ENCODE peak calls at places on chromosomes 11 and 22, in ten cellular contexts. R is AG09319, I is mesothelial cell of epicardium, M is Caco-2, O is IMR-90, Q is GM12878, G is fibroblast of lung, K is GM20000, C is fibroblast of mammary gland, A is HFF-Myc. D is an unnamed sample.

GRCh38 chr11:65559951-65560537 is 1.9 kb upstream of the LTBP3 start:
- DNase-seq in M (no peak), O (peak; percentile 53), Q (no peak), I (no peak), R (no peak), G (peak; percentile 38), K (no peak), A (no peak), C (peak; percentile 70), D (no peak)

GRCh38 chr22:44753189-44754042 is 1.0 kb downstream of the ARHGAP8 start:
- DNase-seq in A (no peak), C (peak; percentile 58), G (peak; percentile 64), R (peak; percentile 18), M (peak; percentile 40), Q (no peak), K (no peak), I (peak; percentile 70), O (peak; percentile 81), D (no peak)

GRCh38 chr11:71580057-71581003 is 2.3 kb downstream of the KRTAP5-11 start:
- DNase-seq in Q (no peak), C (peak; percentile 82), I (peak; percentile 51), O (peak; percentile 72), M (peak; percentile 84), G (peak; percentile 75), K (peak; percentile 66), A (peak; percentile 63), R (peak; percentile 28), D (peak; percentile 25)

GRCh38 chr11:2825886-2826678 is 59.5 kb downstream of the CDKN1C start:
- DNase-seq in R (peak; percentile 95), O (peak; percentile 95), K (no peak), Q (no peak), C (peak; percentile 93), G (peak; percentile 95), I (peak; percentile 72), A (peak; percentile 45), M (peak; percentile 51), D (no peak)

GRCh38 chr11:61828629-61829407 is 718 bp downstream of the FADS2 start:
- DNase-seq in K (peak; percentile 79), C (peak; percentile 18), R (no peak), O (no peak), Q (no peak), A (no peak), M (peak; percentile 61), G (peak; percentile 27), I (peak; percentile 72), D (peak; percentile 55)

GRCh38 chr22:46234851-46235437 is 15.1 kb downstream of the CDPF1 start:
- DNase-seq in R (no peak), G (no peak), M (no peak), Q (no peak), O (no peak), K (no peak), C (no peak), I (no peak), A (no peak), D (no peak)

GRCh38 chr22:23383491-23384450 is 196.3 kb downstream of the IGLL1 start:
- DNase-seq in C (no peak), Q (no peak), R (no peak), M (no peak), I (peak; percentile 66), A (no peak), O (no peak), K (no peak), G (no peak), D (no peak)

GRCh38 chr11:102172127-102172848 is 62.0 kb downstream of the YAP1 start:
- DNase-seq in K (no peak), M (no peak), I (no peak), Q (no peak), O (peak; percentile 54), A (no peak), G (peak; percentile 80), C (peak; percentile 82), R (no peak), D (no peak)

GRCh38 chr22:19663286-19663815 is 51.0 kb upstream of the SEPTIN5 start:
- DNase-seq in R (peak; percentile 54), G (peak; percentile 92), A (peak; percentile 22), O (peak; percentile 76), M (no peak), K (no peak), Q (no peak), I (no peak), C (peak; percentile 83), D (no peak)

GRCh38 chr22:39994566-39995345 is at the start of gene FAM83F:
- DNase-seq in A (no peak), K (peak; percentile 72), R (no peak), I (peak; percentile 52), G (no peak), O (no peak), M (peak; percentile 91), C (no peak), Q (no peak), D (peak; percentile 58)

GRCh38 chr11:105033344-105033743 is 1.6 kb downstream of the CASP1 start:
- DNase-seq in Q (no peak), C (no peak), K (peak; percentile 5), A (no peak), R (no peak), G (no peak), M (no peak), I (no peak), O (no peak), D (no peak)

GRCh38 chr11:8040261-8040920 is 40.6 kb upstream of the TUB start:
- DNase-seq in M (no peak), I (no peak), A (no peak), O (no peak), C (peak; percentile 46), R (no peak), G (no peak), K (no peak), Q (no peak), D (no peak)

GRCh38 chr11:26960265-26960664 is 33.6 kb upstream of the FIBIN start:
- DNase-seq in I (no peak), O (peak; percentile 43), K (no peak), M (no peak), R (no peak), C (peak; percentile 78), Q (no peak), A (no peak), G (no peak), D (no peak)

GRCh38 chr11:9461760-9462134 is 935 bp downstream of the ZNF143 start:
- DNase-seq in C (peak; percentile 33), R (no peak), G (peak; percentile 38), Q (no peak), O (peak; percentile 15), I (no peak), K (no peak), M (no peak), A (no peak), D (no peak)

GRCh38 chr22:49290711-49291110 is 537.0 kb downstream of the BRD1 start:
- DNase-seq in A (no peak), O (no peak), G (no peak), Q (no peak), K (no peak), R (no peak), I (no peak), C (no peak), M (no peak), D (no peak)

GRCh38 chr22:49291169-49291568 is 536.5 kb downstream of the BRD1 start:
- DNase-seq in G (no peak), K (no peak), Q (no peak), M (no peak), R (no peak), I (no peak), C (no peak), O (no peak), A (no peak), D (no peak)

GRCh38 chr22:49291781-49292180 is 535.9 kb downstream of the BRD1 start:
- DNase-seq in I (no peak), Q (no peak), A (no peak), R (no peak), G (no peak), C (no peak), O (no peak), K (no peak), M (no peak), D (no peak)

GRCh38 chr22:49290286-49290685 is 537.4 kb downstream of the BRD1 start:
- DNase-seq in G (no peak), I (no peak), K (no peak), M (no peak), A (no peak), C (no peak), R (no peak), O (no peak), Q (no peak), D (no peak)

GRCh38 chr22:49289822-49290221 is 537.9 kb downstream of the BRD1 start:
- DNase-seq in O (no peak), C (no peak), Q (no peak), A (no peak), M (no peak), K (no peak), R (no peak), I (no peak), G (no peak), D (no peak)
- TF ChIP-seq CTCF in O (no peak), C (no peak), Q (no peak), A (no peak), M (no peak), K (no peak), R (no peak), I (no peak), G (no peak), D (no peak)

DNA sequence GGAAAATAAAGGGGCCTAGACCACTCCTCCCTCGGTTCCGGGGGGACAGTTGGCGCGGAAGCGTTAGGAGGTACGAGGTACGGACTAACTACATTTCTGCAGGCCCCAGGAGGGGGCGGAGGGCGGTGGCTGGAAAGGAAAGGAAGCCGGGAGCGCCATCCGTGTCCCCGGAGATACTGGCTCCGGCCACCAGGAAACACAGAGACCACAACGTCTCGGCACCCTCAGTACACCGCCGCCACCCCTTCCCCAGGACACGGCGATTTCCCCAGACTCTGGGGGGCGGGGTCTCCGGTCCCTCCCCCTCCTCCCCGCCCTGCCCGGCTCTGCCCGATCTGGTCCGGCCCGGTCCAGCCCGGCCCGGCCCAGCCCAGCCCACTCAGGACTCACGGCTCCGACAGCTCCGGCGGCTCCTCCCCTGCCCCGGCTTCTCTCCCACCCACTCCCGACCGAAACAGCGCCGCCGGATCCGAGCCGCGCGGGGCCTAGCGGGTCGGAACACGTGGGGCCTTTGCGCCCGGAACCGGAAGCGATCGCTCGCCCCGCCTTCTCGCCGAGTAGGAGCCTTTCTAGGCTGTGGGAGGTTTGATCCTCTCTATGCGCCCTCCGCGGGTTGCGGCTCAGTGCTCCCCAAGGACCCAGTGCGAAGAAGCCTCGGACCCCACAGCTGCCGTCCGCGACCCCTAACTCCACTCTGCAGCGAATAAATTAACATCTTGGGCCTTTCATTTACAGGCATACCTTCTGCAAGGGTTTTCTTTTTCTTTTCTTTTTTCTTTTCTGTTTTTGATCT is at the start of gene ZNF202:
- DNase-seq in A (peak; percentile 59), R (peak; percentile 67), M (peak; percentile 96), O (peak; percentile 87), K (peak; percentile 92), Q (peak; percentile 57), C (peak; percentile 87), I (peak; percentile 89), G (peak; percentile 91), D (peak; percentile 74)
- TF ChIP-seq CTCF in A (no peak), R (peak; percentile 8), M (peak; percentile 46), O (no peak), K (no peak), Q (no peak), C (no peak), I (peak; percentile 35), G (peak; percentile 4), D (peak; percentile 56)

GRCh38 chr22:35116817-35117216 is 50.9 kb downstream of the ISX start:
- DNase-seq in Q (no peak), O (no peak), M (no peak), A (no peak), G (no peak), R (no peak), I (no peak), K (no peak), C (no peak), D (no peak)
- TF ChIP-seq CTCF in Q (no peak), O (no peak), M (no peak), A (no peak), G (no peak), R (no peak), I (no peak), K (no peak), C (no peak), D (no peak)

GRCh38 chr11:113274708-113275582 is 39.4 kb upstream of the TTC12 start:
- DNase-seq in Q (no peak), R (no peak), I (no peak), O (no peak), K (no peak), A (no peak), C (no peak), M (peak; percentile 37), G (no peak), D (no peak)
- TF ChIP-seq CTCF in Q (no peak), R (peak; percentile 11), I (no peak), O (no peak), K (no peak), A (no peak), C (no peak), M (no peak), G (no peak), D (peak; percentile 20)

D was measured in progenitor cell of endocrine pancreas.